ENCODE peak calls at places on chromosomes 6 and 20, in seven cellular contexts. One of them, this sample, is unnamed.

GRCh38 chr6:144912474-144912873 is 627.3 kb downstream of the UTRN start:
- DNase-seq in neural progenitor cell: no peak
- DNase-seq in PC-3: peak; percentile 71
- DNase-seq in HCT116: no peak
- DNase-seq in GM23248: peak; percentile 90
- DNase-seq in GM23338: peak; percentile 10
- DNase-seq in OCI-LY7: no peak
- DNase-seq in this sample: no peak

GRCh38 chr6:130872250-130873095 is 45.3 kb downstream of the SMLR1 start:
- DNase-seq in neural progenitor cell: peak; percentile 79
- DNase-seq in PC-3: peak; percentile 66
- DNase-seq in HCT116: peak; percentile 27
- DNase-seq in GM23248: peak; percentile 63
- DNase-seq in GM23338: peak; percentile 81
- DNase-seq in OCI-LY7: peak; percentile 67
- DNase-seq in this sample: peak; percentile 67

GRCh38 chr20:24872291-24873014 is 76.6 kb upstream of the CST7 start:
- DNase-seq in neural progenitor cell: no peak
- DNase-seq in PC-3: no peak
- DNase-seq in HCT116: no peak
- DNase-seq in GM23248: no peak
- DNase-seq in GM23338: no peak
- DNase-seq in OCI-LY7: peak; percentile 21
- DNase-seq in this sample: no peak

GRCh38 chr6:111606620-111607115 is 990 bp upstream of the TRAF3IP2 start:
- DNase-seq in neural progenitor cell: no peak
- DNase-seq in PC-3: no peak
- DNase-seq in HCT116: no peak
- DNase-seq in GM23248: peak; percentile 55
- DNase-seq in GM23338: no peak
- DNase-seq in OCI-LY7: peak; percentile 29
- DNase-seq in this sample: peak; percentile 15

GRCh38 chr20:3221398-3222226 is 12.3 kb downstream of the ITPA start:
- DNase-seq in neural progenitor cell: no peak
- DNase-seq in PC-3: peak; percentile 74
- DNase-seq in HCT116: no peak
- DNase-seq in GM23248: no peak
- DNase-seq in GM23338: no peak
- DNase-seq in OCI-LY7: no peak
- DNase-seq in this sample: no peak

GRCh38 chr20:35339007-35339406 is 46.8 kb upstream of the FAM83C start:
- DNase-seq in neural progenitor cell: no peak
- DNase-seq in PC-3: peak; percentile 88
- DNase-seq in HCT116: no peak
- DNase-seq in GM23248: peak; percentile 91
- DNase-seq in GM23338: no peak
- DNase-seq in OCI-LY7: no peak
- DNase-seq in this sample: no peak

GRCh38 chr20:32445539-32446273 is 87.6 kb downstream of the ASXL1 start:
- DNase-seq in neural progenitor cell: no peak
- DNase-seq in PC-3: no peak
- DNase-seq in HCT116: no peak
- DNase-seq in GM23248: no peak
- DNase-seq in GM23338: peak; percentile 37
- DNase-seq in OCI-LY7: no peak
- DNase-seq in this sample: no peak

GRCh38 chr20:62550087-62550565 is 74.3 kb upstream of the GATA5 start:
- DNase-seq in neural progenitor cell: peak; percentile 37
- DNase-seq in PC-3: no peak
- DNase-seq in HCT116: no peak
- DNase-seq in GM23248: no peak
- DNase-seq in GM23338: peak; percentile 47
- DNase-seq in OCI-LY7: no peak
- DNase-seq in this sample: no peak

GRCh38 chr20:58473818-58474425 is 41.3 kb downstream of the APCDD1L start:
- DNase-seq in neural progenitor cell: no peak
- DNase-seq in PC-3: no peak
- DNase-seq in HCT116: no peak
- DNase-seq in GM23248: no peak
- DNase-seq in GM23338: no peak
- DNase-seq in OCI-LY7: no peak
- DNase-seq in this sample: no peak

GRCh38 chr6:39312912-39313525 is 1.2 kb downstream of the KCNK17 start:
- DNase-seq in neural progenitor cell: no peak
- DNase-seq in PC-3: no peak
- DNase-seq in HCT116: no peak
- DNase-seq in GM23248: no peak
- DNase-seq in GM23338: no peak
- DNase-seq in OCI-LY7: no peak
- DNase-seq in this sample: no peak

GRCh38 chr6:30882764-30883475 is 1.4 kb upstream of the DDR1 start:
- DNase-seq in neural progenitor cell: peak; percentile 82
- DNase-seq in PC-3: peak; percentile 71
- DNase-seq in HCT116: peak; percentile 54
- DNase-seq in GM23248: no peak
- DNase-seq in GM23338: peak; percentile 89
- DNase-seq in OCI-LY7: peak; percentile 82
- DNase-seq in this sample: no peak

GRCh38 chr20:41072099-41072798 is 43.6 kb downstream of the TOP1 start:
- DNase-seq in neural progenitor cell: no peak
- DNase-seq in PC-3: peak; percentile 90
- DNase-seq in HCT116: no peak
- DNase-seq in GM23248: peak; percentile 91
- DNase-seq in GM23338: no peak
- DNase-seq in OCI-LY7: no peak
- DNase-seq in this sample: no peak

GRCh38 chr6:98335594-98335993 is 498.8 kb upstream of the POU3F2 start:
- DNase-seq in neural progenitor cell: peak; percentile 33
- DNase-seq in PC-3: no peak
- DNase-seq in HCT116: no peak
- DNase-seq in GM23248: no peak
- DNase-seq in GM23338: no peak
- DNase-seq in OCI-LY7: no peak
- DNase-seq in this sample: no peak

GRCh38 chr20:62716198-62716940 is 7.7 kb downstream of the NTSR1 start:
- DNase-seq in neural progenitor cell: no peak
- DNase-seq in PC-3: no peak
- DNase-seq in HCT116: no peak
- DNase-seq in GM23248: peak; percentile 18
- DNase-seq in GM23338: no peak
- DNase-seq in OCI-LY7: no peak
- DNase-seq in this sample: no peak

GRCh38 chr6:36688534-36689075 is 9.0 kb upstream of the RAB44 start:
- DNase-seq in neural progenitor cell: no peak
- DNase-seq in PC-3: no peak
- DNase-seq in HCT116: no peak
- DNase-seq in GM23248: no peak
- DNase-seq in GM23338: no peak
- DNase-seq in OCI-LY7: no peak
- DNase-seq in this sample: no peak

GRCh38 chr6:52284131-52284459 is 447 bp downstream of the MCM3 start:
- DNase-seq in neural progenitor cell: peak; percentile 90
- DNase-seq in PC-3: peak; percentile 47
- DNase-seq in HCT116: no peak
- DNase-seq in GM23248: peak; percentile 63
- DNase-seq in GM23338: peak; percentile 93
- DNase-seq in OCI-LY7: peak; percentile 71
- DNase-seq in this sample: peak; percentile 57

GRCh38 chr6:158717341-158718328 is 67.8 kb downstream of the SYTL3 start:
- DNase-seq in neural progenitor cell: no peak
- DNase-seq in PC-3: no peak
- DNase-seq in HCT116: no peak
- DNase-seq in GM23248: no peak
- DNase-seq in GM23338: no peak
- DNase-seq in OCI-LY7: peak; percentile 70
- DNase-seq in this sample: peak; percentile 54

GRCh38 chr20:35776513-35777101 is 4.8 kb downstream of the PHF20 start:
- DNase-seq in neural progenitor cell: no peak
- DNase-seq in PC-3: peak; percentile 57
- DNase-seq in HCT116: no peak
- DNase-seq in GM23248: peak; percentile 42
- DNase-seq in GM23338: no peak
- DNase-seq in OCI-LY7: no peak
- DNase-seq in this sample: no peak

GRCh38 chr6:79719248-79719975 is 88.3 kb downstream of the SH3BGRL2 start:
- DNase-seq in neural progenitor cell: no peak
- DNase-seq in PC-3: peak; percentile 4
- DNase-seq in HCT116: no peak
- DNase-seq in GM23248: peak; percentile 94
- DNase-seq in GM23338: no peak
- DNase-seq in OCI-LY7: no peak
- DNase-seq in this sample: no peak
- TF ChIP-seq EZH2phosphoT487 in neural progenitor cell: no peak
- TF ChIP-seq EZH2phosphoT487 in PC-3: no peak
- TF ChIP-seq EZH2phosphoT487 in HCT116: no peak
- TF ChIP-seq EZH2phosphoT487 in GM23248: peak; percentile 44
- TF ChIP-seq EZH2phosphoT487 in GM23338: no peak
- TF ChIP-seq EZH2phosphoT487 in OCI-LY7: no peak
- TF ChIP-seq EZH2phosphoT487 in this sample: no peak

GRCh38 chr6:107488875-107489635 is 862 bp upstream of the SOBP start:
- DNase-seq in neural progenitor cell: peak; percentile 80
- DNase-seq in PC-3: no peak
- DNase-seq in HCT116: no peak
- DNase-seq in GM23248: peak; percentile 47
- DNase-seq in GM23338: peak; percentile 86
- DNase-seq in OCI-LY7: peak; percentile 47
- DNase-seq in this sample: no peak

GRCh38 chr6:107491059-107491609 is 1.2 kb downstream of the SOBP start:
- DNase-seq in neural progenitor cell: peak; percentile 86
- DNase-seq in PC-3: no peak
- DNase-seq in HCT116: no peak
- DNase-seq in GM23248: peak; percentile 73
- DNase-seq in GM23338: peak; percentile 80
- DNase-seq in OCI-LY7: peak; percentile 42
- DNase-seq in this sample: no peak

GRCh38 chr6:107490568-107491058 is 696 bp downstream of the SOBP start:
- DNase-seq in neural progenitor cell: no peak
- DNase-seq in PC-3: no peak
- DNase-seq in HCT116: no peak
- DNase-seq in GM23248: no peak
- DNase-seq in GM23338: no peak
- DNase-seq in OCI-LY7: peak; percentile 24
- DNase-seq in this sample: no peak

GRCh38 chr6:107488174-107488874 is 1.6 kb upstream of the SOBP start:
- DNase-seq in neural progenitor cell: peak; percentile 31
- DNase-seq in PC-3: no peak
- DNase-seq in HCT116: no peak
- DNase-seq in GM23248: peak; percentile 39
- DNase-seq in GM23338: no peak
- DNase-seq in OCI-LY7: no peak
- DNase-seq in this sample: no peak

DNA sequence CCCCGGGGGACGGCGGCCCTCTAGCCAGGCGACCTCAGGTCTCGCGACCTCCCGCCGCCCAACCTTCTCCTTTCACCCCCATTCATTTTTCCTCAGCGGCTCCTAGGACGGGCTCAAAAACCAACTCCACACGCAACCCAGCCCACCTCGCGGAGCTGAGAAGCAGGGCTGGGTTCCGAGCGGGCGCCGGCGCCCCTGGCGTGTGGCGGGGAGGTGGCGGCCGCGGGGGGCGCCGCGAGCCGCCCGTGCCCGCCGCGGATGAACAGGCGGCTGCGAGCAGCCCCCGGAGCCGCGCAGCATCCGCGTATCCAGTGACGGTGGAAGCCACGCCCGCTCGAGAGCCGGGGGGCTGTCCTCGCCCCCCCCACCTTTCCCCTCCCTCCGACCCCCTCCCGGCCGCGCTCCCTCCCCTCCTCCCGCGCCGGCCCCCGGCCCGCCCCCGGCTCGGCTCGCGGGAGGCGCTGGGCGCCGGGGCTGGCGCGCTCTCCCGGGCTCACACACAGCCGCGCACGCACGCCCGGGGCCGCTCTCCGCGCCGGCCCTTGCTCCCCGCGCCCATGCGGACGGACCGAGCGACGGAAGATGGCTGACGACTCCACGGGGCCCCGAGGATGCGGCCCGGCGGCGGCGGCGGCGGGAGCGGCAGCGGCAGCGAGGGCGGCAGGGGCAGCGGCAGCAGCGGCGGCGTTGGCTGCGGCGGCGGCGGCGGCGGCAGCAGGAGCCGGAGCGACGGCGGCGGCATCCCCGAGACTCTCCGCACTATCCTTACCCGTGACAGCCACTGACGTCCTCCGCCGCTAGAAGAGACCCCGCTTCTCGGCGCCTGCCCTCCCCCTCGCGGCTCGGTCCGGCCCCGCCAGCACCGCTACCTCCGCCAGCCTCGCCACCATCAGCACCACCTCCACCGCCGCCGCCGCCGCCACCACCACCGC is at the start of gene SOBP:
- DNase-seq in neural progenitor cell: peak; percentile 91
- DNase-seq in PC-3: no peak
- DNase-seq in HCT116: no peak
- DNase-seq in GM23248: peak; percentile 68
- DNase-seq in GM23338: peak; percentile 72
- DNase-seq in OCI-LY7: peak; percentile 91
- DNase-seq in this sample: peak; percentile 19
- TF ChIP-seq EZH2phosphoT487 in neural progenitor cell: no peak
- TF ChIP-seq EZH2phosphoT487 in PC-3: no peak
- TF ChIP-seq EZH2phosphoT487 in HCT116: no peak
- TF ChIP-seq EZH2phosphoT487 in GM23248: no peak
- TF ChIP-seq EZH2phosphoT487 in GM23338: no peak
- TF ChIP-seq EZH2phosphoT487 in OCI-LY7: no peak
- TF ChIP-seq EZH2phosphoT487 in this sample: no peak

DNA sequence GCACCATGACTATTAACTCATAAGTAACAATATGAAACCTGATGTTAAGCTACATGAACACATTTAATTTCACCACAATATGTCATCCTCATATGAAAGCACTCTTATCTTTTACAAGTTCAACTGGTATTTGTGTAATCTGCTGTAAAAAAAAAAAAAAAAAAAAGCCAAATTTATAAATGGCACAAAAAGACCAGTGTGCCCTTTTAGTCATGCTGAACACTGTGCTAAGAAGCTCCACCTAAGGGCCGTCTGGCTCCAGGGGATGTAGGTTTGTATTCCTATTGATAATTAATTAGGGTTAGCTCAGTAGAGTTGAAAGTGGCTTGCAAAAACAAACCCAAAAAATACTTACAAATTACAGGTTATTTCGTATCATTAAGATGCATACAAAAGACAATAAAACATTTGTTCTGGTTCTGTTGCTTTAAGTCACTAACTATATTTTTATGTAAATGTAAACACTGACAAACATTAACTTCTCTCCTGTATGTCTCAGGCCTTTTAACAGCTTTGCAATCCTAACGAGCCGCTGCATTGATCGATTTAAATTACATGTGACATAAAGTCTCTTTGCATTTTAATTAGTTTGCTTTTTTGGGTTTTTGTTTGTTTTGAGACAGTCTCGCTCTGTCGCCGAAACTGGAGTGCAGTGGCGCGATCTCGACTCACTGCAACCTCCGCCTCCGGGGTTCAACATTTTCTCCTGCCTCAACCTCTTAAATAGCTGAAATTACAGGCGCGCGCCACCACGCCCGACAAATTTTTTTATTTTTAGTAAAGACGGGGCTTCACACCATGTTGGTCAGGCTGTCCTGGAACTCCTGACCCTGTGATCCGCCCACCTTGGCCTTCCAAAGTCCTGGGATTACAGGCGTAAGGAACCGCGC is 110.8 kb downstream of the HFE start:
- DNase-seq in neural progenitor cell: peak; percentile 46
- DNase-seq in PC-3: peak; percentile 47
- DNase-seq in HCT116: peak; percentile 35
- DNase-seq in GM23248: peak; percentile 49
- DNase-seq in GM23338: peak; percentile 51
- DNase-seq in OCI-LY7: peak; percentile 84
- DNase-seq in this sample: peak; percentile 65
- TF ChIP-seq EZH2phosphoT487 in neural progenitor cell: no peak
- TF ChIP-seq EZH2phosphoT487 in PC-3: no peak
- TF ChIP-seq EZH2phosphoT487 in HCT116: no peak
- TF ChIP-seq EZH2phosphoT487 in GM23248: no peak
- TF ChIP-seq EZH2phosphoT487 in GM23338: no peak
- TF ChIP-seq EZH2phosphoT487 in OCI-LY7: no peak
- TF ChIP-seq EZH2phosphoT487 in this sample: no peak

GRCh38 chr6:154984146-154984545 is 11.0 kb upstream of the TIAM2 start:
- DNase-seq in neural progenitor cell: no peak
- DNase-seq in PC-3: no peak
- DNase-seq in HCT116: no peak
- DNase-seq in GM23248: no peak
- DNase-seq in GM23338: no peak
- DNase-seq in OCI-LY7: no peak
- DNase-seq in this sample: no peak
- TF ChIP-seq EZH2phosphoT487 in neural progenitor cell: no peak
- TF ChIP-seq EZH2phosphoT487 in PC-3: no peak
- TF ChIP-seq EZH2phosphoT487 in HCT116: no peak
- TF ChIP-seq EZH2phosphoT487 in GM23248: no peak
- TF ChIP-seq EZH2phosphoT487 in GM23338: no peak
- TF ChIP-seq EZH2phosphoT487 in OCI-LY7: no peak
- TF ChIP-seq EZH2phosphoT487 in this sample: no peak

This sample was measured in MM.1S.